ENCODE peak calls at places on chromosomes 12 and 14, in eight cellular contexts. One of them, this sample, is unnamed.

GRCh38 chr14:68261092-68261842 is 441.7 kb downstream of the RAD51B start:
- DNase-seq in WTC11: no peak
- DNase-seq in foreskin fibroblast: no peak
- DNase-seq in transverse colon: no peak
- DNase-seq in stimulated activated CD8-positive, alpha-beta memory T cell treated with anti-CD3 and anti-CD28 coated beads, Interleukin-7, amount 100 ng/mL, for 24 hours: no peak
- DNase-seq in OCI-LY7: no peak
- DNase-seq in stimulated activated CD4-positive, alpha-beta T cell treated with anti-CD3 and anti-CD28 coated beads, Interleukin-4, amount 100 ng/mL, for 1 hour: no peak
- DNase-seq in H7: no peak
- DNase-seq in this sample: no peak

GRCh38 chr12:118307069-118307954 is 65.4 kb downstream of the TAOK3 start:
- DNase-seq in WTC11: no peak
- DNase-seq in foreskin fibroblast: peak; percentile 90
- DNase-seq in transverse colon: no peak
- DNase-seq in stimulated activated CD8-positive, alpha-beta memory T cell treated with anti-CD3 and anti-CD28 coated beads, Interleukin-7, amount 100 ng/mL, for 24 hours: no peak
- DNase-seq in OCI-LY7: no peak
- DNase-seq in stimulated activated CD4-positive, alpha-beta T cell treated with anti-CD3 and anti-CD28 coated beads, Interleukin-4, amount 100 ng/mL, for 1 hour: peak; percentile 33
- DNase-seq in H7: no peak
- DNase-seq in this sample: no peak

GRCh38 chr12:52209321-52209720 is 17.5 kb upstream of the KRT80 start:
- DNase-seq in WTC11: no peak
- DNase-seq in foreskin fibroblast: no peak
- DNase-seq in transverse colon: no peak
- DNase-seq in stimulated activated CD8-positive, alpha-beta memory T cell treated with anti-CD3 and anti-CD28 coated beads, Interleukin-7, amount 100 ng/mL, for 24 hours: no peak
- DNase-seq in OCI-LY7: no peak
- DNase-seq in stimulated activated CD4-positive, alpha-beta T cell treated with anti-CD3 and anti-CD28 coated beads, Interleukin-4, amount 100 ng/mL, for 1 hour: no peak
- DNase-seq in H7: peak; percentile 7
- DNase-seq in this sample: no peak

GRCh38 chr14:34322940-34323418 is 139.1 kb downstream of the SPTSSA start:
- DNase-seq in WTC11: peak; percentile 70
- DNase-seq in foreskin fibroblast: peak; percentile 74
- DNase-seq in transverse colon: peak; percentile 74
- DNase-seq in stimulated activated CD8-positive, alpha-beta memory T cell treated with anti-CD3 and anti-CD28 coated beads, Interleukin-7, amount 100 ng/mL, for 24 hours: peak; percentile 60
- DNase-seq in OCI-LY7: peak; percentile 69
- DNase-seq in stimulated activated CD4-positive, alpha-beta T cell treated with anti-CD3 and anti-CD28 coated beads, Interleukin-4, amount 100 ng/mL, for 1 hour: peak; percentile 72
- DNase-seq in H7: peak; percentile 77
- DNase-seq in this sample: peak; percentile 67

GRCh38 chr14:71815110-71815509 is 117.1 kb upstream of the RGS6 start:
- DNase-seq in WTC11: no peak
- DNase-seq in foreskin fibroblast: no peak
- DNase-seq in transverse colon: no peak
- DNase-seq in stimulated activated CD8-positive, alpha-beta memory T cell treated with anti-CD3 and anti-CD28 coated beads, Interleukin-7, amount 100 ng/mL, for 24 hours: no peak
- DNase-seq in OCI-LY7: no peak
- DNase-seq in stimulated activated CD4-positive, alpha-beta T cell treated with anti-CD3 and anti-CD28 coated beads, Interleukin-4, amount 100 ng/mL, for 1 hour: no peak
- DNase-seq in H7: no peak
- DNase-seq in this sample: no peak

GRCh38 chr12:17064834-17065233 is 458.9 kb upstream of the LMO3 start:
- DNase-seq in WTC11: no peak
- DNase-seq in foreskin fibroblast: no peak
- DNase-seq in transverse colon: no peak
- DNase-seq in stimulated activated CD8-positive, alpha-beta memory T cell treated with anti-CD3 and anti-CD28 coated beads, Interleukin-7, amount 100 ng/mL, for 24 hours: no peak
- DNase-seq in OCI-LY7: no peak
- DNase-seq in stimulated activated CD4-positive, alpha-beta T cell treated with anti-CD3 and anti-CD28 coated beads, Interleukin-4, amount 100 ng/mL, for 1 hour: no peak
- DNase-seq in H7: no peak
- DNase-seq in this sample: no peak

GRCh38 chr12:89901319-89901718 is 192.7 kb upstream of the ATP2B1 start:
- DNase-seq in WTC11: no peak
- DNase-seq in foreskin fibroblast: no peak
- DNase-seq in transverse colon: no peak
- DNase-seq in stimulated activated CD8-positive, alpha-beta memory T cell treated with anti-CD3 and anti-CD28 coated beads, Interleukin-7, amount 100 ng/mL, for 24 hours: no peak
- DNase-seq in OCI-LY7: no peak
- DNase-seq in stimulated activated CD4-positive, alpha-beta T cell treated with anti-CD3 and anti-CD28 coated beads, Interleukin-4, amount 100 ng/mL, for 1 hour: no peak
- DNase-seq in H7: no peak
- DNase-seq in this sample: no peak

GRCh38 chr12:6141048-6141447 is 16.6 kb upstream of the VWF start:
- DNase-seq in WTC11: no peak
- DNase-seq in foreskin fibroblast: peak; percentile 23
- DNase-seq in transverse colon: no peak
- DNase-seq in stimulated activated CD8-positive, alpha-beta memory T cell treated with anti-CD3 and anti-CD28 coated beads, Interleukin-7, amount 100 ng/mL, for 24 hours: no peak
- DNase-seq in OCI-LY7: peak; percentile 50
- DNase-seq in stimulated activated CD4-positive, alpha-beta T cell treated with anti-CD3 and anti-CD28 coated beads, Interleukin-4, amount 100 ng/mL, for 1 hour: peak; percentile 25
- DNase-seq in H7: no peak
- DNase-seq in this sample: peak; percentile 13

GRCh38 chr14:93072659-93073365 is 42.9 kb downstream of the ITPK1 start:
- DNase-seq in WTC11: no peak
- DNase-seq in foreskin fibroblast: no peak
- DNase-seq in transverse colon: no peak
- DNase-seq in stimulated activated CD8-positive, alpha-beta memory T cell treated with anti-CD3 and anti-CD28 coated beads, Interleukin-7, amount 100 ng/mL, for 24 hours: no peak
- DNase-seq in OCI-LY7: no peak
- DNase-seq in stimulated activated CD4-positive, alpha-beta T cell treated with anti-CD3 and anti-CD28 coated beads, Interleukin-4, amount 100 ng/mL, for 1 hour: no peak
- DNase-seq in H7: no peak
- DNase-seq in this sample: no peak

GRCh38 chr12:26135010-26135420 is 10.2 kb upstream of the BHLHE41 start:
- DNase-seq in WTC11: no peak
- DNase-seq in foreskin fibroblast: no peak
- DNase-seq in transverse colon: peak; percentile 55
- DNase-seq in stimulated activated CD8-positive, alpha-beta memory T cell treated with anti-CD3 and anti-CD28 coated beads, Interleukin-7, amount 100 ng/mL, for 24 hours: no peak
- DNase-seq in OCI-LY7: no peak
- DNase-seq in stimulated activated CD4-positive, alpha-beta T cell treated with anti-CD3 and anti-CD28 coated beads, Interleukin-4, amount 100 ng/mL, for 1 hour: no peak
- DNase-seq in H7: no peak
- DNase-seq in this sample: no peak

GRCh38 chr12:49428652-49429549 is 61.6 kb downstream of the SPATS2 start:
- DNase-seq in WTC11: no peak
- DNase-seq in foreskin fibroblast: peak; percentile 75
- DNase-seq in transverse colon: no peak
- DNase-seq in stimulated activated CD8-positive, alpha-beta memory T cell treated with anti-CD3 and anti-CD28 coated beads, Interleukin-7, amount 100 ng/mL, for 24 hours: no peak
- DNase-seq in OCI-LY7: peak; percentile 40
- DNase-seq in stimulated activated CD4-positive, alpha-beta T cell treated with anti-CD3 and anti-CD28 coated beads, Interleukin-4, amount 100 ng/mL, for 1 hour: no peak
- DNase-seq in H7: peak; percentile 15
- DNase-seq in this sample: peak; percentile 52

GRCh38 chr12:43835656-43836454 is at the start of gene TMEM117:
- DNase-seq in WTC11: peak; percentile 70
- DNase-seq in foreskin fibroblast: peak; percentile 81
- DNase-seq in transverse colon: peak; percentile 72
- DNase-seq in stimulated activated CD8-positive, alpha-beta memory T cell treated with anti-CD3 and anti-CD28 coated beads, Interleukin-7, amount 100 ng/mL, for 24 hours: peak; percentile 9
- DNase-seq in OCI-LY7: peak; percentile 61
- DNase-seq in stimulated activated CD4-positive, alpha-beta T cell treated with anti-CD3 and anti-CD28 coated beads, Interleukin-4, amount 100 ng/mL, for 1 hour: peak; percentile 58
- DNase-seq in H7: peak; percentile 84
- DNase-seq in this sample: peak; percentile 63

GRCh38 chr14:99271951-99272668 is at the start of gene BCL11B:
- DNase-seq in WTC11: peak; percentile 78
- DNase-seq in foreskin fibroblast: peak; percentile 88
- DNase-seq in transverse colon: peak; percentile 82
- DNase-seq in stimulated activated CD8-positive, alpha-beta memory T cell treated with anti-CD3 and anti-CD28 coated beads, Interleukin-7, amount 100 ng/mL, for 24 hours: peak; percentile 79
- DNase-seq in OCI-LY7: peak; percentile 10
- DNase-seq in stimulated activated CD4-positive, alpha-beta T cell treated with anti-CD3 and anti-CD28 coated beads, Interleukin-4, amount 100 ng/mL, for 1 hour: peak; percentile 87
- DNase-seq in H7: peak; percentile 80
- DNase-seq in this sample: peak; percentile 82

GRCh38 chr12:22105542-22105941 is 59.5 kb downstream of the CMAS start:
- DNase-seq in WTC11: no peak
- DNase-seq in foreskin fibroblast: peak; percentile 8
- DNase-seq in transverse colon: no peak
- DNase-seq in stimulated activated CD8-positive, alpha-beta memory T cell treated with anti-CD3 and anti-CD28 coated beads, Interleukin-7, amount 100 ng/mL, for 24 hours: no peak
- DNase-seq in OCI-LY7: no peak
- DNase-seq in stimulated activated CD4-positive, alpha-beta T cell treated with anti-CD3 and anti-CD28 coated beads, Interleukin-4, amount 100 ng/mL, for 1 hour: no peak
- DNase-seq in H7: no peak
- DNase-seq in this sample: no peak

GRCh38 chr14:77574446-77575125 is 41.9 kb downstream of the SPTLC2 start:
- DNase-seq in WTC11: no peak
- DNase-seq in foreskin fibroblast: peak; percentile 54
- DNase-seq in transverse colon: no peak
- DNase-seq in stimulated activated CD8-positive, alpha-beta memory T cell treated with anti-CD3 and anti-CD28 coated beads, Interleukin-7, amount 100 ng/mL, for 24 hours: no peak
- DNase-seq in OCI-LY7: no peak
- DNase-seq in stimulated activated CD4-positive, alpha-beta T cell treated with anti-CD3 and anti-CD28 coated beads, Interleukin-4, amount 100 ng/mL, for 1 hour: no peak
- DNase-seq in H7: no peak
- DNase-seq in this sample: no peak